ENCODE peak calls at places on chromosomes 3 and 15, in ten cellular contexts. K is body of pancreas; U is PC-9; P is left lung; Q is AG10803; F is dorsolateral prefrontal cortex; B is upper lobe of right lung; E is nephron progenitor cell; O is activated CD8-positive, alpha-beta T cell treated with anti-CD3 and anti-CD28 coated beads for 36 hours; G is colonic mucosa. L is an unnamed sample.

GRCh38 chr15:57680021-57680420 is 26.5 kb upstream of the POLR2M start:
- DNase-seq in K (no peak), U (peak; percentile 18), P (no peak), Q (peak; percentile 65), F (no peak), B (no peak), E (no peak), O (no peak), G (no peak), L (no peak)

GRCh38 chr15:89812126-89812846 is 2.4 kb downstream of the ANPEP start:
- DNase-seq in K (peak; percentile 85), U (peak; percentile 74), P (peak; percentile 66), Q (peak; percentile 73), F (no peak), B (no peak), E (no peak), O (peak; percentile 28), G (peak; percentile 60), L (peak; percentile 89)

GRCh38 chr3:59426851-59427565 is 377.2 kb upstream of the CFAP20DC start:
- DNase-seq in K (no peak), U (no peak), P (no peak), Q (peak; percentile 97), F (no peak), B (no peak), E (no peak), O (peak; percentile 33), G (no peak), L (no peak)

GRCh38 chr15:86663304-86663703 is 583.6 kb downstream of the AGBL1 start:
- DNase-seq in K (no peak), U (no peak), P (no peak), Q (no peak), F (no peak), B (no peak), E (no peak), O (no peak), G (no peak), L (no peak)

GRCh38 chr3:33134026-33134625 is 20.3 kb downstream of the CRTAP start:
- DNase-seq in K (no peak), U (no peak), P (no peak), Q (peak; percentile 25), F (no peak), B (no peak), E (no peak), O (no peak), G (no peak), L (no peak)

GRCh38 chr3:172939651-172940293 is 189.2 kb downstream of the ECT2 start:
- DNase-seq in K (no peak), U (no peak), P (no peak), Q (peak; percentile 1), F (no peak), B (no peak), E (no peak), O (no peak), G (no peak), L (no peak)

GRCh38 chr3:190319660-190320059 is 2.6 kb downstream of the CLDN1 start:
- DNase-seq in K (peak; percentile 60), U (peak; percentile 53), P (peak; percentile 38), Q (no peak), F (no peak), B (no peak), E (no peak), O (peak; percentile 70), G (no peak), L (no peak)

GRCh38 chr3:133168025-133168401 is 129.8 kb downstream of the TMEM108 start:
- DNase-seq in K (no peak), U (no peak), P (no peak), Q (no peak), F (no peak), B (no peak), E (no peak), O (no peak), G (no peak), L (no peak)

DNA sequence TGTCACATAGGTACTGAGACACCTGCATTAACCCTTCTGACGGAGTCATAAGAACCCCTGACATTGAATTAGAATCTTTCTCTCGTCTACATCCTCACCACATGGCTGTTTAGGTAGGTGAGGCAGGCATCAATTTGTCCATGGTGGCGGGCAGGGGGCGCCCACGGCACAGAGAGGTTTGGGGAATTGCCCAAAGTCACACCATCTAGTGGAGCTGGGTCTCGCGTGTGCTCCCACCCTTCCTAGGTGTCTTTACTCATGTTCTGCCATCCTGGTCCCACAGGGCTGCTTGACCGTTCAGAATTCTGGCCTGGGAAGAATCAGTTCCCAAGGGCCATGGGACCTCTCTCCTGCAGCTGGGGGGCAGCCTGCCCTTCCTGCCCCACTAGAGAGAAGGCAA is 14.7 kb upstream of the DLL4 start:
- DNase-seq in K (no peak), U (no peak), P (no peak), Q (no peak), F (no peak), B (no peak), E (no peak), O (no peak), G (no peak), L (no peak)
- TF ChIP-seq CTCF in K (no peak), U (no peak), P (no peak), Q (no peak), F (no peak), B (no peak), E (no peak), O (no peak), G (no peak), L (peak; percentile 32)

GRCh38 chr15:25509697-25510096 is 70.9 kb upstream of the UBE3A start:
- DNase-seq in K (no peak), U (no peak), P (no peak), Q (no peak), F (no peak), B (no peak), E (no peak), O (no peak), G (no peak), L (no peak)

GRCh38 chr15:25512957-25513356 is 74.1 kb upstream of the UBE3A start:
- DNase-seq in K (no peak), U (no peak), P (no peak), Q (no peak), F (no peak), B (no peak), E (no peak), O (no peak), G (no peak), L (no peak)

GRCh38 chr15:25504307-25504706 is 65.5 kb upstream of the UBE3A start:
- DNase-seq in K (no peak), U (no peak), P (no peak), Q (peak; percentile 69), F (no peak), B (no peak), E (no peak), O (no peak), G (no peak), L (no peak)

GRCh38 chr15:25510146-25510545 is 71.3 kb upstream of the UBE3A start:
- DNase-seq in K (no peak), U (no peak), P (no peak), Q (peak; percentile 9), F (no peak), B (no peak), E (no peak), O (no peak), G (no peak), L (no peak)

DNA sequence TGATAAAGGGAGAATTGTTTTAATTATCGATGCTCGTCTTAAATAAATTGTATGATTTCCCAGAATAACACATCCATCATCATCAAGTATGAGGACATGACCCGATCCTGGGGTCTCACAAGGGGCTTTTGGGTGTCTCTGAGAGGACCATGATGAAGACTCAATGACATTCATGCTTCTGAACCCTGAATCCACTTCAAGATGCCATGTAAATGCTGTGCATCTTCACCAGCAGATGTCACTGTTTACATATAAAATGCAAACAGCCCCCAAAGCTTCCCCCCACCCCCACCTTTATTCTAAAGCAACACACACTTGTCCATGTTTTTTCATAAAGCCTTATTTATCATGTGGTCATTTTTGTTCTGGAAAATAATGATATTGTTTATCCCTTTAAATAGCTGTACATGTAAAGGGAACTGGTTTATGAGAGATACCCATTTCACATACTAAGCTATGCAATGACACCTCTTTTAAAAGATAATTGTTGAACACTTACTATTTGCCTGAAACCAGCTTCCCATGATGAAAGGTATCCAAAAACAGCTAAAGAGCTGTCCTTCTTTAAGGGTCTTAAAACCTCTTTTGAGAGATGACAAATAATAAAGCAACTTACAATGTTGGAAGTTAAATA is 69.7 kb upstream of the UBE3A start:
- DNase-seq in K (no peak), U (no peak), P (no peak), Q (peak; percentile 62), F (no peak), B (no peak), E (peak; percentile 16), O (peak; percentile 3), G (no peak), L (no peak)
- TF ChIP-seq CTCF in K (peak; percentile 32), U (peak; percentile 58), P (peak; percentile 55), Q (peak; percentile 84), F (peak; percentile 87), B (peak; percentile 64), E (peak; percentile 74), O (peak; percentile 68), G (peak; percentile 35), L (peak; percentile 94)

DNA sequence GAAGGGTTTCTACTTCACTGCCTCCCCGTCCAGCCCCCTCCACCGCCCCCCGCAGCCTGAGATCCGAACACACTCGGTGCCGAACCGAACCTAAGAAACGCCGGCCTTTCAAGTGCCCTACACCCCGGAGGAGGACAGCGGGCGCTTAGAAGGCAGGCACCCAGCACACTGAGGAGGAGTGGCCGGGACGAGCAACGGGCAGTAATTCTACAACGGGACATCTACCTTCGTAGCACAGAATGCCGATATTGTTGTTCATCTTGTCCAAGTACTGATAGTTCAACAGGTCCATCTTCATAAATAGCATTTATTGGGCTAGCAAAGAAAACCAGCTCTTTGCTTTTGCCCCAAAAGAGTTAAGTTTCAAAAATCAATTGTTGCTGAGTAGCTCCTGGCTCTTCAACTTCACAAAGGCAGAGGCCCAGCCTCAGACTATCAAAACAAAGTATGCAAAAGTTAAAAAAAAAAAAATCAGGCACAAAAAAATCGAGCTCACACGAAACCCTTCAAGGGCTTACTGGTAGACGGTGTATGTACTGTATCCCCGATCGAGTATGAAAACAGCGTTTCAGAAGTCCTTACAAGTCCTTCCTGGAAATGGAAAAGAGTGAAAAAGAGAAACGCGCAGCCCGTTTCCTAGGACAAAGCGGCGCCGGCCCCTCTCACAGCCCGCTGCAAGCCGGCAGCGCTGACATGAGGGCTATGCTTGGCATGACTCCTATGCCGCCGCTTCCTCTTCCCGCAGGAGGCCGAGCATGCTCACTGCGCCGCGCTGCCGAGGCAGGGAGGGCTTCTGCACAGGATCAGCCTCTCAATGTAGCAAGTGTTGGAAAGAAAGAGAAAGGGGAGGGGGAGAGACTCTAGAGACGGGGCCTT is at the start of gene VGLL4:
- DNase-seq in K (peak; percentile 86), U (peak; percentile 73), P (peak; percentile 92), Q (peak; percentile 91), F (peak; percentile 93), B (peak; percentile 94), E (peak; percentile 84), O (peak; percentile 82), G (peak; percentile 92), L (peak; percentile 97)
- TF ChIP-seq CTCF in K (peak; percentile 24), U (no peak), P (no peak), Q (peak; percentile 9), F (no peak), B (peak; percentile 9), E (no peak), O (no peak), G (no peak), L (peak; percentile 41)

DNA sequence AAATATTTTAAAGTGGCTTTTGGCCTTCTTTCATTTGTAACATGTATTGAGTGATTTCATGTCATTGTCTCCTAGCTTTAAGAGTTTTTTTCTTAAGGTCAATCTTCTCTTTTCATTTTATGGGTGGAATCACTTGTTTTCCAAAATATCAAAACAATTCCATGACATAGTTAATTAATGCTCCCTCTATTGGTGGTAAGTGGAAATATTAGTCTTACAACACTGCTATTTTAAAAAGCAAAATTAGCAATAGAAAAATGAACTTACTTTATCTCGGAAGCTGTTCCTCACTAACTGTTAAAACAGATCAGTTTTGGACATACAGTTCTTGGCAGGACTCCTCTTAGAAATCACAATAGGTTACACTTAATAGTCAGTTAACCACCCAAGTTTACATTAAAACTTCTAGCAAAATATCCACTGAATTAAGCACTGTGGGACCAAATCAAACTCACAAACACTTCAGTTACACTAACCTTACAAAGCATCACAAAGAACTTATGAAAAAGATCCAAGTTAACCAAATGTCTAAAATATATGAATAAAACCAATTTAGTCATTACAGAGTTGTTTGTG is 42.4 kb downstream of the TIGIT start:
- DNase-seq in K (no peak), U (no peak), P (no peak), Q (peak; percentile 10), F (no peak), B (no peak), E (no peak), O (no peak), G (no peak), L (no peak)
- TF ChIP-seq CTCF in K (peak; percentile 31), U (peak; percentile 73), P (peak; percentile 41), Q (peak; percentile 51), F (peak; percentile 33), B (peak; percentile 52), E (peak; percentile 34), O (peak; percentile 66), G (peak; percentile 22), L (peak; percentile 80)

L was measured in chondrocyte.